ENCODE peak calls at places on chromosomes 3 and 15, in four cellular contexts. U is endothelial cell, L is activated B cell treated with CpG ODN at 0.5 μM for 24 hours, Y is cardiac fibroblast. F is an unnamed sample.

GRCh38 chr15:57387644-57388076 is 11.4 kb downstream of the CGNL1 start:
- DNase-seq in L (no peak), Y (no peak), U (no peak), F (peak)

GRCh38 chr15:66953523-66954229 is 111.7 kb upstream of the SMAD3 start:
- DNase-seq in Y (no peak), L (no peak), U (no peak), F (no peak)

GRCh38 chr15:79682851-79683288 is 213.9 kb downstream of the MTHFS start:
- DNase-seq in Y (peak), U (no peak), L (no peak), F (no peak)

GRCh38 chr15:94972314-94972713 is 741.0 kb downstream of the MCTP2 start:
- DNase-seq in Y (peak), U (no peak), L (no peak), F (peak)

GRCh38 chr3:13621381-13622221 is 72.7 kb downstream of the FBLN2 start:
- DNase-seq in L (no peak), U (no peak), Y (no peak), F (no peak)

GRCh38 chr3:80334534-80334933 is 566.7 kb upstream of the ROBO1 start:
- DNase-seq in L (no peak), Y (no peak), U (no peak), F (no peak)

GRCh38 chr3:129651316-129652202 is 45.1 kb upstream of the PLXND1 start:
- DNase-seq in U (no peak), Y (peak), L (no peak), F (peak)

GRCh38 chr3:65425880-65426279 is 612.8 kb downstream of the MAGI1 start:
- DNase-seq in L (no peak), Y (peak), U (peak), F (no peak)

GRCh38 chr3:81799403-81799802 is 38.0 kb upstream of the GBE1 start:
- DNase-seq in L (no peak), U (no peak), Y (peak), F (no peak)

GRCh38 chr15:101487060-101487459 is 2.4 kb downstream of the PCSK6 start:
- DNase-seq in L (no peak), Y (no peak), U (no peak), F (no peak)

GRCh38 chr3:148005456-148005855 is 596.3 kb downstream of the ZIC1 start:
- DNase-seq in U (no peak), L (no peak), Y (no peak), F (no peak)

GRCh38 chr3:148002705-148003205 is 593.6 kb downstream of the ZIC1 start:
- DNase-seq in L (no peak), Y (no peak), U (no peak), F (no peak)

GRCh38 chr3:148006508-148006907 is 597.3 kb downstream of the ZIC1 start:
- DNase-seq in Y (peak), U (no peak), L (no peak), F (no peak)

GRCh38 chr3:148008591-148008990 is 599.4 kb downstream of the ZIC1 start:
- DNase-seq in Y (no peak), L (no peak), U (no peak), F (no peak)

DNA sequence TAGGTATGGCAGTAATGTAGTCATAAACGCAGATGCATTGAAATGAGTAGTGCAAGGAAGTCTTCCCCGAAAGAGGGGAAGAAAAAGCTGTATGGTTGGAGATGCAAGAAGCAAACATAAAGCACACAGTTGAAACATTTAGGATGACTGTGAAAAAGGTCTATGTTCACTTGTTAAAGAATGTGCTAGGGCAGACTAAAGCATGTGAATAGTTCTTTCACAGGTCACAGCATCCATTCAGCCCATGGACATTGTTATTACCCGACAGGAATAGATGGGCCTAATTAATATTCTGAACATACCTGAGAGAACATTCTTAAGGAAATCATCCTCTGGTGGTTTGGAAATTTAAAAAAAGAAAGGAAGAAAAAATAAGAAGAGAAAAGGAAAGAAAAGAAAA is 595.2 kb downstream of the ZIC1 start:
- DNase-seq in U (no peak), Y (no peak), L (no peak), F (no peak)
- TF ChIP-seq CTCF in U (no peak), Y (no peak), L (no peak), F (no peak)

GRCh38 chr3:180595536-180595935 is 6.4 kb upstream of the TTC14 start:
- DNase-seq in Y (no peak), U (no peak), L (no peak), F (no peak)

GRCh38 chr3:180600473-180600872 is 1.5 kb upstream of the TTC14 start:
- DNase-seq in U (no peak), L (no peak), Y (no peak), F (no peak)

GRCh38 chr3:180590396-180590795 is 11.6 kb upstream of the TTC14 start:
- DNase-seq in L (no peak), Y (no peak), U (no peak), F (no peak)

DNA sequence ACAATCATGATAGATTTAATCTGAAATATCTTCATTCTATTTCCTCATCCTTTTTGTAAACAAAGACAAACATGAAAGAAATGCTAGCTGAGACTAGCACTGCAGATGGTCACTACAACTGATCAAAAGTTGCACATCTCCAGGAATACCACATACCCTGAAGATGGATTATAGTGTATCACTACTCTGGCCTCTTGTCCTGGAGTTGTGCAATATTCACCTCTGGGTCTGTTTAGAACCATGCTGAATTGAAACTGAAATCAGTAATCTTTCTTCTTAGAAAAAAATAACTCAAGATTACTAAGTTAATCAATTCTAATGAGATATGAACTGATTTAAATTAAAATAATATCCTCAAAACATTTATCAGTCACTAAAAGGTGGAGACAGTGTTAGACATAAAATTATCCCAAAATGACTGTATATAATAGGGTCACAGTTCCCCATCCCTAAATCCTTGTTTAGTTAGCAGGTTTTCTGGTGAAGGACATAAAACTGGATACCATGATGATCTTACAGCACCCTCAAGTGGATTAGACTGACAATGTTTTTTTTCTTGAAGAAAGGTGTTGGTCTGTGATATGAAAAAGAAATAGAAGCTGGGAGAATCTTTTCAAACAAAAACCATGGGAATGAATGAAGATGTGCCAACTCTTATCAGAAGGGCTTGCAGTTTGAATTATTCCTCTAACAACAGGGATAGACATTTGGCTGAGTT is 7.2 kb upstream of the TTC14 start:
- DNase-seq in Y (peak), U (no peak), L (no peak), F (peak)
- TF ChIP-seq CTCF in Y (peak), U (peak), L (no peak), F (peak)

GRCh38 chr3:152071924-152072323 is 196.8 kb upstream of the MBNL1 start:
- DNase-seq in U (peak), L (no peak), Y (peak), F (peak)
- TF ChIP-seq CTCF in U (no peak), L (no peak), Y (peak), F (peak)

GRCh38 chr15:34619151-34619550 is 35.7 kb upstream of the GOLGA8B start:
- DNase-seq in Y (no peak), L (no peak), U (no peak), F (no peak)

GRCh38 chr15:34613997-34614396 is 30.5 kb upstream of the GOLGA8B start:
- DNase-seq in Y (no peak), L (no peak), U (no peak), F (no peak)

GRCh38 chr15:34620122-34620521 is 36.7 kb upstream of the GOLGA8B start:
- DNase-seq in Y (no peak), L (no peak), U (no peak), F (no peak)

GRCh38 chr15:34618073-34618472 is 34.6 kb upstream of the GOLGA8B start:
- DNase-seq in L (no peak), Y (no peak), U (no peak), F (no peak)

GRCh38 chr15:34616613-34617012 is 33.2 kb upstream of the GOLGA8B start:
- DNase-seq in Y (peak), U (no peak), L (no peak), F (peak)
- TF ChIP-seq CTCF in Y (peak), U (no peak), L (no peak), F (peak)

GRCh38 chr3:72836409-72836808 is 11.8 kb downstream of the SHQ1 start:
- DNase-seq in Y (no peak), U (no peak), L (no peak), F (no peak)

GRCh38 chr3:72839057-72839456 is 9.2 kb downstream of the SHQ1 start:
- DNase-seq in U (no peak), Y (no peak), L (no peak), F (no peak)

DNA sequence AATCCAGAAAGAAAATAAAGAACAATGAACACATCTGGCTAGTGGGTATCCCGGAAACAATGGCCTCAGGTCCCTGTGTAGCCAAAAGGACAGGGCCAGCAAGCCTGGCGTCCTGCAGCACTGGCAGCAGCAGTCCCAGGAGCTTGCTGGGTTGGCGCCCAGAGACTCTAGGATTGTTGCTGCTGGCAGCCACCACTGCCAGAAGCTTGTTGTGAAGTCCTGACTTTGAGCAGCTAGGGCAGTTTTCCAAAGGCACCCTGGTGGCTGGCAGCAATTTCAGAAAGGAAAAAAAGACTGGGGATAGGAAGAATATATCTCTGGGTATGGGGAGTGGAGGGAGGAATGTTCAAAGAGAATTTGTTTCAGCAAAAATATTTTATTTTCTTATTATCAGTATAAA is 11.3 kb downstream of the SHQ1 start:
- DNase-seq in Y (no peak), L (no peak), U (no peak), F (no peak)
- TF ChIP-seq CTCF in Y (no peak), L (no peak), U (no peak), F (no peak)

GRCh38 chr3:195458188-195458800 is 15.5 kb upstream of the ACAP2 start:
- DNase-seq in Y (peak), L (no peak), U (no peak), F (no peak)
- TF ChIP-seq CTCF in Y (no peak), L (no peak), U (peak), F (no peak)

F was measured in retinal pigment epithelial cell.